ENCODE peak calls at places on chromosome 1, in four cellular contexts. One of them, this sample, is unnamed.

GRCh38 chr1:235278915-235279292 is 49.1 kb downstream of the ARID4B start:
- DNase-seq in H1: no peak
- DNase-seq in HepG2: no peak
- DNase-seq in K562: no peak
- DNase-seq in this sample: no peak

GRCh38 chr1:186188004-186188539 is 187.0 kb downstream of the TPR start:
- DNase-seq in HepG2: no peak
- DNase-seq in K562: no peak
- DNase-seq in H1: no peak
- DNase-seq in this sample: peak

GRCh38 chr1:207352560-207352959 is 31.1 kb downstream of the CD55 start:
- DNase-seq in HepG2: no peak
- DNase-seq in K562: no peak
- DNase-seq in H1: no peak
- DNase-seq in this sample: no peak

GRCh38 chr1:58654322-58654721 is 45.5 kb downstream of the MYSM1 start:
- DNase-seq in K562: no peak
- DNase-seq in H1: no peak
- DNase-seq in HepG2: no peak
- DNase-seq in this sample: no peak

GRCh38 chr1:11692899-11693590 is 1.5 kb downstream of the DRAXIN start:
- DNase-seq in H1: no peak
- DNase-seq in K562: peak
- DNase-seq in HepG2: no peak
- DNase-seq in this sample: peak

GRCh38 chr1:165068716-165069115 is 287.8 kb downstream of the LMX1A start:
- DNase-seq in H1: no peak
- DNase-seq in HepG2: no peak
- DNase-seq in K562: no peak
- DNase-seq in this sample: no peak

GRCh38 chr1:209319549-209319948 is 264.0 kb upstream of the CAMK1G start:
- DNase-seq in H1: no peak
- DNase-seq in HepG2: no peak
- DNase-seq in K562: no peak
- DNase-seq in this sample: no peak

GRCh38 chr1:230791986-230792564 is 44.9 kb downstream of the CAPN9 start:
- DNase-seq in K562: no peak
- DNase-seq in H1: peak
- DNase-seq in HepG2: no peak
- DNase-seq in this sample: no peak

GRCh38 chr1:77036560-77036959 is 169.3 kb downstream of the ST6GALNAC5 start:
- DNase-seq in HepG2: no peak
- DNase-seq in K562: peak
- DNase-seq in H1: no peak
- DNase-seq in this sample: peak

GRCh38 chr1:213622365-213623087 is 365.2 kb upstream of the PROX1 start:
- DNase-seq in HepG2: peak
- DNase-seq in K562: no peak
- DNase-seq in H1: no peak
- DNase-seq in this sample: no peak

GRCh38 chr1:50414853-50415234 is 8.4 kb downstream of the DMRTA2 start:
- DNase-seq in K562: no peak
- DNase-seq in H1: no peak
- DNase-seq in HepG2: no peak
- DNase-seq in this sample: no peak

GRCh38 chr1:56584910-56585528 is 5.7 kb upstream of the PLPP3 start:
- DNase-seq in H1: no peak
- DNase-seq in HepG2: peak
- DNase-seq in K562: peak
- DNase-seq in this sample: peak

GRCh38 chr1:53376041-53376461 is 48.2 kb upstream of the LRP8 start:
- DNase-seq in H1: peak
- DNase-seq in K562: no peak
- DNase-seq in HepG2: no peak
- DNase-seq in this sample: no peak

GRCh38 chr1:40704817-40705733 is 13.6 kb downstream of the NFYC start:
- DNase-seq in K562: peak
- DNase-seq in HepG2: no peak
- DNase-seq in H1: no peak
- DNase-seq in this sample: no peak
- TF ChIP-seq JUN in K562: no peak
- TF ChIP-seq JUN in HepG2: no peak
- TF ChIP-seq JUN in H1: no peak
- TF ChIP-seq JUN in this sample: no peak

GRCh38 chr1:203346060-203346754 is 4.7 kb downstream of the FMOD start:
- DNase-seq in HepG2: no peak
- DNase-seq in K562: no peak
- DNase-seq in H1: no peak
- DNase-seq in this sample: no peak
- TF ChIP-seq EZH2 in HepG2: no peak
- TF ChIP-seq EZH2 in K562: no peak
- TF ChIP-seq EZH2 in H1: no peak
- TF ChIP-seq EZH2 in this sample: no peak

GRCh38 chr1:4689941-4690635 is 35.7 kb downstream of the AJAP1 start:
- DNase-seq in K562: no peak
- DNase-seq in H1: no peak
- DNase-seq in HepG2: no peak
- DNase-seq in this sample: no peak
- TF ChIP-seq POLR2AphosphoS5 in K562: no peak
- TF ChIP-seq POLR2AphosphoS5 in H1: no peak
- TF ChIP-seq POLR2AphosphoS5 in HepG2: no peak
- TF ChIP-seq POLR2AphosphoS5 in this sample: no peak

GRCh38 chr1:211259596-211260126 is 495 bp downstream of the RCOR3 start:
- DNase-seq in K562: peak
- DNase-seq in HepG2: peak
- DNase-seq in H1: no peak
- DNase-seq in this sample: no peak
- TF ChIP-seq JUN in K562: no peak
- TF ChIP-seq JUN in HepG2: no peak
- TF ChIP-seq JUN in H1: no peak
- TF ChIP-seq JUN in this sample: no peak

DNA sequence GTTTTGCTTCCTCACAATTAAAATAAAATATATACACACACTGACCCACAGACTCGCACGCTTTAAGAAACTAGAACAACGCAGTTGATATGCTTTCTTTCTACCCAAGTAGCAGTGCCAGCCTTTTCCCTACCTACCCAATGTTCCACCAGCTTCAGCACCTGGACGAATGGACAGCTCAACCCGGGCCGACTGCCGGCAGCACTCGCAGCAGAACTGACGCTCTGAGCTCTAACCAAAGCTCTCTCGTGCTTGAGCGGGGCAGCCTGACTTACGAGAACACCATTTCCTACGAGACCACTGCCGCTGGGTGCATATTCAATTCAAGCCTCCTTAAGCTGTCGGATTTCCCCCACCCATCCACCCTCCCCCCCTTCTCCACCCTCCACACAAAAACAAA is 127.4 kb upstream of the DPYD start:
- DNase-seq in HepG2: peak
- DNase-seq in K562: no peak
- DNase-seq in H1: peak
- DNase-seq in this sample: peak
- TF ChIP-seq EZH2 in HepG2: no peak
- TF ChIP-seq EZH2 in K562: no peak
- TF ChIP-seq EZH2 in H1: no peak
- TF ChIP-seq EZH2 in this sample: no peak

GRCh38 chr1:108746382-108747127 is at the start of gene STXBP3:
- DNase-seq in H1: peak
- DNase-seq in HepG2: peak
- DNase-seq in K562: peak
- DNase-seq in this sample: peak
- TF ChIP-seq POLR2AphosphoS5 in H1: peak
- TF ChIP-seq POLR2AphosphoS5 in HepG2: peak
- TF ChIP-seq POLR2AphosphoS5 in K562: peak
- TF ChIP-seq POLR2AphosphoS5 in this sample: peak

GRCh38 chr1:197692965-197693364 is 82.3 kb downstream of the DENND1B start:
- DNase-seq in H1: no peak
- DNase-seq in K562: no peak
- DNase-seq in HepG2: peak
- DNase-seq in this sample: peak

GRCh38 chr1:197688233-197688632 is 87.0 kb downstream of the DENND1B start:
- DNase-seq in H1: no peak
- DNase-seq in HepG2: no peak
- DNase-seq in K562: no peak
- DNase-seq in this sample: no peak

GRCh38 chr1:197686702-197687355 is 88.5 kb downstream of the DENND1B start:
- DNase-seq in H1: no peak
- DNase-seq in K562: no peak
- DNase-seq in HepG2: no peak
- DNase-seq in this sample: no peak

GRCh38 chr1:197691816-197692215 is 83.5 kb downstream of the DENND1B start:
- DNase-seq in H1: no peak
- DNase-seq in K562: no peak
- DNase-seq in HepG2: peak
- DNase-seq in this sample: no peak

GRCh38 chr1:197690074-197690473 is 85.2 kb downstream of the DENND1B start:
- DNase-seq in HepG2: no peak
- DNase-seq in K562: no peak
- DNase-seq in H1: no peak
- DNase-seq in this sample: no peak
- TF ChIP-seq JUN in HepG2: no peak
- TF ChIP-seq JUN in K562: no peak
- TF ChIP-seq JUN in H1: no peak
- TF ChIP-seq JUN in this sample: no peak

DNA sequence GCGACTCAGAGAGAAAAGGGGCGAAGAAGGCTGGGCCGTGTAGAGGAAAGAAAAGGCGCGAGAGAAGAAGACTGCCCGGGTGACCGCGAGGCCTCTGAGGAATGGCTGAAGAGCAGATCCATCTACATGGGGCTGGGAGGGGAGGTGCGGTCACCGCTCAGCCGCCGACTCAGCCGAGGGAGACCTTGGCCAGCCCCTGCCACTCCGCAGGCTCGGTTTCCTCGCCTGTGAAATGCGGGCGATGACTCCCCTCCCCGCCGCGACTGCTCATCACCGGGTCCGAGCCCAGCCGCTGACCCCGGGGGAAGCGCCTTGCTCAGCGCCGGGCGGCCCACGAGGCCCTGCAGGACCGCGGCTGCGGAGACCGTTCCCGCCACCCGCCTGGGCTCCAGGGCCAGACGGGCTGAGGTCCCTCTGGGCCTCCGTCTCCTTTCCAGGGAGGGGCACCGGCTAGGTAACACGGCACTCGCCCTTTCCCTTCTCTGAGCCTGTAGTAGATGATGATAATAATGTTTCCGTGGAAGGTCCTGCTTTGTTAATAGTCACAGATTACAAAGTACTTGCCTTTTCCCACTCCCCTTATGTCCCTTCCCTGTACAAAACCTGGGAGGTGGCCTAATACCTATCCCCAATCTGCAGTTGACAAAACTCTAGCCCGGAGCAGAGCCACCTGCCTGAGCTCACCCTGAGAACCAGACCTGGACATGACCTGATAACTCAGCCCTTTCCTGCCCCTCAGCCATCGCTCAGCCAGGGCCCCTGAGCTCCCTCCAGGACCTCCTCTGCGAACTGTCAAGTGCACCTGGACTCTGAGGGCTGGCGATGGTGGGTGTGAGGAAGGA is 1.6 kb upstream of the BSND start:
- DNase-seq in HepG2: no peak
- DNase-seq in H1: peak
- DNase-seq in K562: peak
- DNase-seq in this sample: peak
- TF ChIP-seq EZH2 in HepG2: no peak
- TF ChIP-seq EZH2 in H1: peak
- TF ChIP-seq EZH2 in K562: no peak
- TF ChIP-seq EZH2 in this sample: peak

GRCh38 chr1:22295856-22296255 is 153.0 kb upstream of the WNT4 start:
- DNase-seq in H1: peak
- DNase-seq in HepG2: no peak
- DNase-seq in K562: no peak
- DNase-seq in this sample: no peak

GRCh38 chr1:22295396-22295795 is 152.5 kb upstream of the WNT4 start:
- DNase-seq in K562: no peak
- DNase-seq in H1: no peak
- DNase-seq in HepG2: no peak
- DNase-seq in this sample: no peak

GRCh38 chr1:22297999-22298398 is 153.7 kb upstream of the ZBTB40 start:
- DNase-seq in H1: peak
- DNase-seq in HepG2: no peak
- DNase-seq in K562: peak
- DNase-seq in this sample: no peak

GRCh38 chr1:22291926-22292788 is 149.3 kb upstream of the WNT4 start:
- DNase-seq in H1: peak
- DNase-seq in HepG2: no peak
- DNase-seq in K562: no peak
- DNase-seq in this sample: no peak

DNA sequence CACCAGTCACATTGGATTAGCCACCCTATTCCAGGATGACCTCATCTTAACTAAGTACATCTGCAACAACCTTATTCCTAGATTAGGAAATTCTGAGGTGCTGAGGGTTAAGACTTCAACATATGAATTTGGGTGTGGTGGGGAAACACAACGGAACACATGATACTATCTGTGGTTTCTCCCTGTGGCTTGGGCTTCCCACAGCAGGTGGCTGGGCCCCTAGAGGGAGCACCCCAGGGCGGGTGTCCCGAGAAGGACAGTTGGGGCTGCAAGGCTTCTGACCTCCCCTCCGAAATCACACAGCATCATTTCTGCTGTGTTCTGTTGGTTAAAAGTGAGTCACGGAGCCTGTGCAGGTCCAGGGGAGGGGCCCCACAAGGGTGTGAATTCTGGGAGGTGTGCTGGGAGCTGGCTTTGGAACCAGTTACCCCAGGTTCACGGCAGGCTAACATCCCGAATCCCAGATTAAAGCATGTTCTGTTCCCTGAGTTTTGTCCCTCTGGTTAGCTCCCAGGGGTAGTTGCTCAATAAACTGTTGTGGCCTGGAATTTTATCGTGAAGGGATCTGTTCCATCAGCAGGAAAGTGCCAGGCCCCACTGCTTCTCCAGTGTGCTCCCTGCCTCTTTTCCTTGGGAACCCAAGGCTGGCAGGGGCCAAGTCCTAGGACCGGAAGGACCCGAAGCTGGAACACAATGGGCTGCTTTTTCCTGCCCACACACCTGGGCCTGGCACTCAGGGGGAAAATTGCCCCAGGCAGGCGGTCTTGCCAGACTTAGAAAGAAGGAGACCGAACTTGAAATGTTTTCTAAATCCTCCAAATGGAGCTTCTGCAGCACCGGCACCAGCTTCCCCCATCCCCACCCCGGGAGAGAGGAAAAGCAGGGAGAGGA is 154.0 kb upstream of the WNT4 start:
- DNase-seq in HepG2: no peak
- DNase-seq in K562: peak
- DNase-seq in H1: peak
- DNase-seq in this sample: no peak
- TF ChIP-seq POLR2AphosphoS5 in HepG2: no peak
- TF ChIP-seq POLR2AphosphoS5 in K562: no peak
- TF ChIP-seq POLR2AphosphoS5 in H1: no peak
- TF ChIP-seq POLR2AphosphoS5 in this sample: no peak